ENCODE peak calls at places on chromosomes 11 and 22, in nine cellular contexts. P is M059J, A is lower leg skin, X is neural progenitor cell, F is kidney epithelial cell, H is colonic mucosa, Y is transverse colon, I is neural crest cell, D is EL. Z is an unnamed sample.

GRCh38 chr11:116853461-116854073 is 16.1 kb upstream of the APOA1 start:
- DNase-seq in P (peak), I (no peak), A (no peak), D (peak), X (no peak), F (peak), Y (peak), H (peak), Z (peak)

GRCh38 chr11:121575250-121575962 is 122.6 kb upstream of the SORL1-AS1 start:
- DNase-seq in D (peak), X (no peak), A (peak), P (peak), F (no peak), Y (peak), I (no peak), H (peak), Z (peak)

GRCh38 chr11:66045177-66045639 is 3.8 kb downstream of the GAL3ST3 start:
- DNase-seq in H (peak), Y (peak), X (peak), A (peak), I (peak), D (peak), P (peak), F (no peak), Z (peak)

GRCh38 chr11:35725880-35726279 is 63.3 kb downstream of the TRIM44 start:
- DNase-seq in D (peak), F (peak), P (peak), A (no peak), Y (no peak), H (no peak), I (no peak), X (no peak), Z (peak)

GRCh38 chr22:45731798-45732495 is 60.3 kb downstream of the ATXN10 start:
- DNase-seq in A (no peak), I (no peak), X (peak), F (no peak), D (peak), Y (no peak), H (no peak), P (no peak), Z (peak)

GRCh38 chr22:49997221-49997599 is 15.4 kb downstream of the IL17REL start:
- DNase-seq in F (no peak), X (no peak), A (no peak), I (no peak), P (no peak), Y (peak), D (no peak), H (peak), Z (no peak)

GRCh38 chr11:110890995-110891394 is 178.8 kb upstream of the ARHGAP20 start:
- DNase-seq in F (no peak), P (no peak), X (no peak), D (no peak), A (no peak), I (no peak), Y (no peak), H (no peak), Z (no peak)

GRCh38 chr11:22581354-22581753 is 44.3 kb downstream of the FANCF start:
- DNase-seq in Y (no peak), P (no peak), D (no peak), F (no peak), H (no peak), X (no peak), A (no peak), I (no peak), Z (no peak)

GRCh38 chr22:42962295-42963230 is 52.4 kb downstream of the PACSIN2 start:
- DNase-seq in I (no peak), F (no peak), Y (peak), A (no peak), D (peak), H (peak), X (no peak), P (peak), Z (no peak)

GRCh38 chr11:8022876-8023275 is 35.7 kb downstream of the EIF3F start:
- DNase-seq in X (no peak), D (no peak), H (no peak), A (no peak), Y (no peak), I (no peak), F (no peak), P (no peak), Z (no peak)

GRCh38 chr11:75503531-75504099 is 22.1 kb downstream of the GDPD5 start:
- DNase-seq in F (no peak), X (no peak), P (no peak), A (no peak), D (no peak), Y (peak), I (no peak), H (no peak), Z (no peak)

GRCh38 chr11:44427432-44427831 is 117.5 kb upstream of the ALX4 start:
- DNase-seq in I (no peak), X (peak), Y (no peak), F (no peak), D (no peak), H (peak), P (no peak), A (no peak), Z (no peak)

GRCh38 chr11:2298795-2299747 is 2.6 kb downstream of the C11orf21 start:
- DNase-seq in X (peak), Y (peak), D (no peak), H (peak), A (peak), P (peak), I (no peak), F (no peak), Z (no peak)

GRCh38 chr11:2383823-2384722 is 7.0 kb downstream of the CD81 start:
- DNase-seq in I (no peak), D (no peak), Y (peak), H (peak), A (no peak), F (no peak), X (no peak), P (no peak), Z (no peak)

GRCh38 chr11:72483412-72484186 is 49.3 kb upstream of the CLPB start:
- DNase-seq in X (no peak), D (peak), I (no peak), H (peak), F (no peak), A (peak), Y (no peak), P (peak), Z (peak)

GRCh38 chr11:47078751-47079524 is 97.7 kb downstream of the ARFGAP2 start:
- DNase-seq in I (no peak), H (no peak), P (no peak), X (no peak), A (no peak), F (no peak), D (peak), Y (no peak), Z (no peak)

GRCh38 chr22:48313156-48313555 is 1514.5 kb downstream of the BRD1 start:
- DNase-seq in F (no peak), D (no peak), I (no peak), P (no peak), H (no peak), A (no peak), X (no peak), Y (no peak), Z (no peak)

GRCh38 chr11:65112226-65112550 is 516 bp downstream of the TM7SF2 start:
- DNase-seq in D (no peak), I (no peak), A (no peak), F (no peak), P (no peak), H (no peak), Y (no peak), X (peak), Z (no peak)

GRCh38 chr11:11179239-11179638 is 173.8 kb downstream of the CSNK2A3 start:
- DNase-seq in I (no peak), H (no peak), F (peak), D (peak), X (no peak), P (peak), A (no peak), Y (no peak), Z (peak)

GRCh38 chr11:67293090-67293489 is 4.0 kb downstream of the ANKRD13D start:
- DNase-seq in Y (no peak), P (peak), X (no peak), F (no peak), A (no peak), H (no peak), D (peak), I (no peak), Z (peak)

GRCh38 chr22:32621656-32622003 is 147.0 kb downstream of the FBXO7 start:
- DNase-seq in I (no peak), F (no peak), A (no peak), P (no peak), Y (no peak), H (no peak), D (no peak), X (no peak), Z (no peak)

GRCh38 chr11:45964911-45965389 is 42.5 kb downstream of the LARGE2 start:
- DNase-seq in X (peak), A (peak), H (peak), F (peak), I (peak), Y (peak), D (peak), P (peak), Z (peak)

GRCh38 chr11:126024143-126024542 is 38.5 kb downstream of the CDON start:
- DNase-seq in I (no peak), A (no peak), D (no peak), F (no peak), X (no peak), H (no peak), P (no peak), Y (no peak), Z (no peak)

GRCh38 chr11:12222099-12222751 is 111.8 kb downstream of the MICAL2 start:
- DNase-seq in Y (peak), H (peak), F (no peak), I (no peak), D (no peak), P (no peak), A (no peak), X (no peak), Z (no peak)

GRCh38 chr22:37197451-37198289 is 9.6 kb upstream of the C1QTNF6 start:
- DNase-seq in I (no peak), A (no peak), H (peak), P (peak), Y (peak), F (peak), D (peak), X (no peak), Z (peak)

GRCh38 chr22:35330258-35330861 is 30.7 kb downstream of the TOM1 start:
- DNase-seq in F (no peak), H (peak), D (peak), P (no peak), I (no peak), Y (peak), A (peak), X (no peak), Z (peak)

GRCh38 chr11:100098560-100098959 is 588.5 kb upstream of the ARHGAP42 start:
- DNase-seq in H (no peak), I (no peak), D (no peak), P (peak), Y (no peak), F (no peak), A (no peak), X (no peak), Z (peak)

GRCh38 chr22:29267858-29268510 is at the start of the genes EWSR1 and RHBDD3:
- DNase-seq in F (peak), X (peak), D (peak), A (peak), H (peak), I (peak), P (peak), Y (peak), Z (peak)

GRCh38 chr11:76788661-76789442 is 5.7 kb downstream of the TSKU start:
- DNase-seq in A (peak), Y (peak), D (no peak), I (no peak), F (no peak), X (no peak), H (peak), P (peak), Z (no peak)

GRCh38 chr11:134587345-134587744 is 175.3 kb upstream of the B3GAT1 start:
- DNase-seq in A (no peak), Y (no peak), D (no peak), I (no peak), H (no peak), X (no peak), F (no peak), P (no peak), Z (no peak)

GRCh38 chr11:102615077-102615893 is 9.8 kb downstream of the MMP20 start:
- DNase-seq in H (no peak), I (no peak), Y (no peak), X (peak), D (peak), A (no peak), F (no peak), P (peak), Z (peak)

GRCh38 chr11:62611705-62612365 is 740 bp downstream of the EML3 start:
- DNase-seq in A (no peak), Y (peak), P (peak), H (peak), D (peak), I (no peak), X (peak), F (no peak), Z (peak)

GRCh38 chr11:76277298-76278175 is 71.2 kb upstream of the WNT11 start:
- DNase-seq in Y (no peak), H (no peak), P (no peak), A (no peak), I (no peak), X (peak), F (no peak), D (no peak), Z (no peak)

GRCh38 chr22:35539910-35540599 is 576 bp upstream of the RASD2 start:
- DNase-seq in P (peak), F (no peak), A (no peak), I (peak), X (peak), D (peak), H (peak), Y (peak), Z (no peak)

GRCh38 chr22:49964136-49964492 is 3.5 kb downstream of the PIM3 start:
- DNase-seq in A (peak), P (no peak), H (no peak), X (no peak), I (no peak), Y (peak), F (no peak), D (no peak), Z (no peak)

GRCh38 chr11:74642912-74643311 is 50.5 kb downstream of the POLD3 start:
- DNase-seq in P (no peak), X (no peak), I (no peak), F (no peak), H (no peak), A (no peak), D (no peak), Y (no peak), Z (no peak)